ENCODE peak calls at places on chromosome X, in five cellular contexts. F is fibroblast of lung; Y is hippocampal formation; A is CD8-positive, alpha-beta memory T cell; E is COR-L47. W is an unnamed sample.

GRCh38 chrX:86002076-86002896 is 45.1 kb downstream of the CHM start:
- DNase-seq in A (no peak), Y (no peak), F (peak), E (peak), W (no peak)

GRCh38 chrX:120625366-120625765 is 4.5 kb downstream of the C1GALT1C1 start:
- DNase-seq in A (no peak), F (no peak), Y (no peak), E (no peak), W (no peak)

GRCh38 chrX:41334866-41335589 is 1.1 kb downstream of the DDX3X start:
- DNase-seq in Y (no peak), A (peak), F (peak), E (no peak), W (no peak)

GRCh38 chrX:85112270-85112669 is 108.6 kb downstream of the APOOL start:
- DNase-seq in E (no peak), Y (no peak), F (no peak), A (no peak), W (no peak)

GRCh38 chrX:103254921-103255455 is at the start of gene TCEAL8:
- DNase-seq in Y (peak), A (peak), F (peak), E (peak), W (no peak)

GRCh38 chrX:13463608-13464007 is 105.8 kb upstream of the EGFL6 start:
- DNase-seq in Y (no peak), E (peak), A (no peak), F (peak), W (no peak)

GRCh38 chrX:14694631-14695030 is 165.3 kb downstream of the GLRA2 start:
- DNase-seq in E (no peak), A (no peak), Y (no peak), F (peak), W (no peak)

GRCh38 chrX:115525486-115525885 is 35.5 kb upstream of the PLS3 start:
- DNase-seq in F (no peak), E (no peak), Y (no peak), A (no peak), W (no peak)

GRCh38 chrX:356385-357034 is 30.2 kb downstream of the PPP2R3B start:
- DNase-seq in F (peak), A (no peak), E (no peak), Y (no peak), W (no peak)

W was measured in NK-92 treated with Interleukin-12 subunit alpha and Interleukin-12 subunit beta, amount 100 ng/mL, for 24 hours.